ENCODE peak calls at places on chromosomes 1 and 21, in nine cellular contexts. E is LHCN-M2; Z is astrocyte of the spinal cord; K is neural progenitor cell; C is activated naive CD4-positive, alpha-beta T cell; U is NCI-H1436 treated with DMSO at 0.1 percent for 48 hours; D is KBM-7; B is left cardiac atrium; W is GM23248. H is an unnamed sample.

GRCh38 chr1:179589524-179589923 is 2.1 kb upstream of the TDRD5 start:
- DNase-seq in E (no peak), Z (no peak), K (no peak), C (no peak), U (no peak), D (no peak), B (no peak), W (peak), H (no peak)

GRCh38 chr1:157806431-157807149 is 13.3 kb downstream of the FCRL1 start:
- DNase-seq in E (no peak), Z (no peak), K (no peak), C (no peak), U (no peak), D (no peak), B (no peak), W (no peak), H (no peak)

GRCh38 chr1:197481101-197481500 is 213.0 kb downstream of the CRB1 start:
- DNase-seq in E (peak), Z (no peak), K (no peak), C (peak), U (no peak), D (peak), B (no peak), W (no peak), H (no peak)

GRCh38 chr1:154213274-154213673 is 7.1 kb upstream of the CFAP141 start:
- DNase-seq in E (peak), Z (peak), K (no peak), C (no peak), U (no peak), D (no peak), B (no peak), W (peak), H (no peak)

GRCh38 chr1:8158995-8159394 is 132.9 kb upstream of the ERRFI1 start:
- DNase-seq in E (no peak), Z (no peak), K (no peak), C (no peak), U (no peak), D (no peak), B (no peak), W (no peak), H (no peak)

GRCh38 chr1:230575886-230576477 is 66.3 kb upstream of the COG2 start:
- DNase-seq in E (no peak), Z (no peak), K (no peak), C (no peak), U (no peak), D (no peak), B (no peak), W (no peak), H (no peak)

GRCh38 chr21:39022901-39023693 is 160.2 kb downstream of the PSMG1 start:
- DNase-seq in E (peak), Z (no peak), K (no peak), C (no peak), U (no peak), D (no peak), B (peak), W (peak), H (no peak)

GRCh38 chr1:228434674-228435073 is 18.0 kb upstream of the TRIM17 start:
- DNase-seq in E (no peak), Z (no peak), K (no peak), C (no peak), U (no peak), D (no peak), B (no peak), W (peak), H (no peak)

GRCh38 chr1:202802998-202803932 is 5.0 kb downstream of the KDM5B start:
- DNase-seq in E (no peak), Z (peak), K (no peak), C (no peak), U (no peak), D (peak), B (no peak), W (peak), H (no peak)

GRCh38 chr1:37255111-37255795 is 219.1 kb upstream of the ZC3H12A start:
- DNase-seq in E (peak), Z (no peak), K (peak), C (no peak), U (no peak), D (peak), B (no peak), W (peak), H (no peak)

GRCh38 chr1:21938791-21939538 is 1.9 kb upstream of the HSPG2 start:
- DNase-seq in E (no peak), Z (no peak), K (no peak), C (no peak), U (no peak), D (no peak), B (no peak), W (peak), H (no peak)